ENCODE peak calls at places on chromosomes 5 and 9, in nine cellular contexts. T is DND-41, L is IMR-90, B is H1, Y is OCI-LY7, M is GM23338, D is HepG2, F is GM23248, V is PC-9. G is an unnamed sample.

GRCh38 chr9:17222932-17223331 is 88.1 kb downstream of the CNTLN start:
- DNase-seq in T (no peak), L (no peak), B (no peak), Y (no peak), M (no peak), D (no peak), F (no peak), V (no peak), G (no peak)

GRCh38 chr9:36499156-36499886 is 73.4 kb upstream of the MELK start:
- DNase-seq in T (no peak), L (no peak), B (no peak), Y (peak; percentile 63), M (peak; percentile 44), D (no peak), F (no peak), V (no peak), G (peak; percentile 92)

GRCh38 chr5:58913591-58913990 is 330.7 kb downstream of the RAB3C start:
- DNase-seq in T (no peak), L (no peak), B (no peak), Y (no peak), M (no peak), D (no peak), F (no peak), V (no peak), G (no peak)

GRCh38 chr5:107286447-107287098 is 384.2 kb downstream of the EFNA5 start:
- DNase-seq in T (no peak), L (no peak), B (no peak), Y (no peak), M (no peak), D (no peak), F (no peak), V (no peak), G (no peak)

GRCh38 chr5:1034986-1035385 is 26.4 kb downstream of the NKD2 start:
- DNase-seq in T (no peak), L (no peak), B (no peak), Y (no peak), M (no peak), D (no peak), F (no peak), V (no peak), G (no peak)

GRCh38 chr9:27355166-27355565 is 58.2 kb upstream of the EQTN start:
- DNase-seq in T (no peak), L (no peak), B (no peak), Y (no peak), M (no peak), D (no peak), F (no peak), V (no peak), G (no peak)

GRCh38 chr9:105051897-105052296 is 123.9 kb upstream of the ABCA1 start:
- DNase-seq in T (no peak), L (no peak), B (no peak), Y (no peak), M (no peak), D (no peak), F (no peak), V (no peak), G (no peak)

GRCh38 chr9:134662143-134662876 is 20.7 kb downstream of the COL5A1 start:
- DNase-seq in T (no peak), L (peak; percentile 88), B (no peak), Y (no peak), M (no peak), D (no peak), F (peak; percentile 97), V (peak; percentile 52), G (no peak)

GRCh38 chr5:38695021-38695961 is 138.8 kb upstream of the LIFR start:
- DNase-seq in T (no peak), L (no peak), B (no peak), Y (no peak), M (no peak), D (no peak), F (no peak), V (no peak), G (no peak)

GRCh38 chr5:88143693-88144218 is 124.9 kb downstream of the TMEM161B start:
- DNase-seq in T (no peak), L (no peak), B (no peak), Y (no peak), M (peak; percentile 3), D (no peak), F (no peak), V (no peak), G (no peak)

GRCh38 chr5:610011-610743 is 2.0 kb upstream of the CEP72 start:
- DNase-seq in T (no peak), L (no peak), B (no peak), Y (no peak), M (no peak), D (no peak), F (no peak), V (no peak), G (no peak)

GRCh38 chr5:141942185-141942857 is 15.7 kb downstream of the PCDH12 start:
- DNase-seq in T (no peak), L (no peak), B (no peak), Y (no peak), M (no peak), D (peak; percentile 51), F (no peak), V (no peak), G (no peak)

GRCh38 chr9:95645992-95646391 is 129.2 kb upstream of the PTCH1 start:
- DNase-seq in T (no peak), L (no peak), B (no peak), Y (no peak), M (no peak), D (no peak), F (peak; percentile 10), V (no peak), G (no peak)

GRCh38 chr5:78621269-78621871 is 27.2 kb downstream of the LHFPL2 start:
- DNase-seq in T (no peak), L (peak; percentile 56), B (no peak), Y (no peak), M (no peak), D (no peak), F (peak; percentile 48), V (no peak), G (no peak)

GRCh38 chr9:120935383-120935857 is 8.8 kb upstream of the TRAF1 start:
- DNase-seq in T (peak; percentile 13), L (peak; percentile 91), B (no peak), Y (peak; percentile 44), M (no peak), D (no peak), F (peak; percentile 77), V (peak; percentile 77), G (peak; percentile 86)

GRCh38 chr9:34124923-34125322 is 1.6 kb downstream of the DCAF12 start:
- DNase-seq in T (no peak), L (no peak), B (no peak), Y (no peak), M (peak; percentile 15), D (no peak), F (peak; percentile 46), V (no peak), G (peak; percentile 45)
- H2AFZ ChIP-seq in T (no peak overlapping the region), L (no peak overlapping the region), B (no peak overlapping the region), Y (no peak overlapping the region), M (no peak overlapping the region), D (no peak overlapping the region), F (peak overlapping the region; percentile 87), V (no peak overlapping the region), G (no peak overlapping the region)

GRCh38 chr5:143198332-143198731 is 205.2 kb downstream of the NR3C1 start:
- DNase-seq in T (no peak), L (no peak), B (no peak), Y (no peak), M (no peak), D (peak; percentile 65), F (no peak), V (no peak), G (no peak)
- H3K4me3 ChIP-seq in T (no peak overlapping the region), L (no peak overlapping the region), B (no peak overlapping the region), Y (no peak overlapping the region), M (no peak overlapping the region), D (no peak overlapping the region), F (no peak overlapping the region), V (no peak overlapping the region), G (no peak overlapping the region)

DNA sequence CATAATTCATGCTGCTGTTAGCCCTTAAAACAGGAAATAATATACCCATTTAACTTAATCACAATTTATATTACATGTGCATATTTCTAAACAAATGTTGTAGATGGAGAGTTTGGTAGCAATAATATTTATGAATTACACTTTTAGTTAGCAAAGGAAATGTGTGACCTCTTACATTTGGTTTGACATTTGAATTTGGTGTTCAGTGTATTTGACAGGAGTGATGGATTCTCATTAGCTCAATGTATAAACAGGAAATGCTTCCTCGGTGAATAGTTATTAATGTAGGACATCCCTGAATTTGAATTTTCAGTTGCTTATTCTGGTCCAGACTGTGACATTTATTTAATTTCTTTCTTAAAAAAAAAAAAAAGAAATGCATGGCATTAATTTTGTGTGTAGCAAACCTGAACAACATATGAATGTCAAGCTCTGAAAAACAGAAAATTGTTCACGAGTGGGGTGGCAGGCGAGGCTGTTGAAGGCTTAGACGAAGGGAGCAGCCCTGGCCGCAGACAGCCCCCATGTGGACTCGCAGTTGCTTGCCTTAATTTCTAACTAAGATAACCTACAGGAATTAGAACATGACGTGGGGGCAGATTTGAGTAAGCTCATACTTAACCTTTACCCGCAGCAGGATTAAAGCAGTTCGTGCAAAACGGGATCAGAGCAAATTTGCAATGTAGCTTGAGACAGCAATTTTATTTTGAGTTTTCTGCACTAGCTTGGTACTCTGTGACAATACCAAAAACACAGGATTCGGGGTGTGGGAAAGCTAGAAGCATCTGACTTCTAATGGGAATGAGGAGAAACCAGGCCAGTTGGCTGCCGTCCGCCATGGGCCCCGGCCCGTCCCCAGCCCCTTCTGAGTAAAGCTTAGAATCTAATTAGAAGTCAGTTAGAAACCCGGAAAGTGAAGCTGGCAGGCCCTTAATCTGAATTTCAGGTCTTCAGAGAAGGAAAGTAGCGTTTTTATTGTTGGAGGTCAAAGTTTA is 134.3 kb downstream of the MACROH2A1 start:
- DNase-seq in T (no peak), L (peak; percentile 76), B (no peak), Y (no peak), M (no peak), D (no peak), F (no peak), V (no peak), G (no peak)
- H3K27ac ChIP-seq in T (no peak overlapping the region), L (peak overlapping the region; percentile 82), B (no peak overlapping the region), Y (no peak overlapping the region), M (no peak overlapping the region), D (peak overlapping the region; percentile 68), F (no peak overlapping the region), V (no peak overlapping the region), G (no peak overlapping the region)

GRCh38 chr5:43996221-43996620 is 393.0 kb downstream of the FGF10 start:
- DNase-seq in T (no peak), L (no peak), B (no peak), Y (no peak), M (no peak), D (no peak), F (no peak), V (no peak), G (no peak)

GRCh38 chr5:43997647-43998251 is 391.5 kb downstream of the FGF10 start:
- DNase-seq in T (no peak), L (peak; percentile 70), B (no peak), Y (no peak), M (no peak), D (peak; percentile 95), F (no peak), V (no peak), G (no peak)

GRCh38 chr5:43993634-43994395 is 390.8 kb downstream of the NNT start:
- DNase-seq in T (no peak), L (no peak), B (no peak), Y (no peak), M (no peak), D (peak; percentile 48), F (no peak), V (no peak), G (no peak)
- H2AFZ ChIP-seq in T (no peak overlapping the region), L (no peak overlapping the region), B (no peak overlapping the region), Y (no peak overlapping the region), M (peak overlapping the region; percentile 16), D (no peak overlapping the region), F (no peak overlapping the region), V (no peak overlapping the region), G (no peak overlapping the region)

GRCh38 chr9:7089794-7090193 is 332.0 kb downstream of the KDM4C start:
- DNase-seq in T (no peak), L (no peak), B (no peak), Y (no peak), M (no peak), D (no peak), F (no peak), V (no peak), G (no peak)
- H3K4me3 ChIP-seq in T (no peak overlapping the region), L (no peak overlapping the region), B (no peak overlapping the region), Y (no peak overlapping the region), M (no peak overlapping the region), D (no peak overlapping the region), F (no peak overlapping the region), V (no peak overlapping the region), G (no peak overlapping the region)

G was measured in Karpas-422.